ENCODE peak calls at places on chromosomes 2 and 18, in nine cellular contexts. P is ovary, Z is uterus, F is H54, Y is body of pancreas, H is heart left ventricle, G is transverse colon, K is A549, X is GM12891. M is an unnamed sample.

GRCh38 chr2:56199492-56199891 is 15.7 kb downstream of the CCDC85A start:
- DNase-seq in P (no peak), Z (no peak), F (no peak), Y (no peak), H (no peak), G (no peak), K (no peak), X (no peak), M (no peak)

GRCh38 chr2:192196451-192197194 is 1.9 kb upstream of the TMEFF2 start:
- DNase-seq in P (no peak), Z (no peak), F (no peak), Y (no peak), H (no peak), G (no peak), K (no peak), X (no peak), M (peak; percentile 16)

GRCh38 chr2:109226128-109226527 is 97.1 kb downstream of the SH3RF3 start:
- DNase-seq in P (no peak), Z (no peak), F (no peak), Y (no peak), H (no peak), G (no peak), K (no peak), X (no peak), M (no peak)

GRCh38 chr2:149826471-149827125 is 239.0 kb upstream of the MMADHC start:
- DNase-seq in P (no peak), Z (no peak), F (no peak), Y (no peak), H (no peak), G (no peak), K (no peak), X (no peak), M (no peak)

GRCh38 chr18:34837769-34838194 is 127.7 kb downstream of the DTNA start:
- DNase-seq in P (peak; percentile 52), Z (peak; percentile 25), F (no peak), Y (no peak), H (peak; percentile 30), G (no peak), K (no peak), X (no peak), M (peak; percentile 36)

GRCh38 chr2:74130211-74130995 is 17.3 kb downstream of the BOLA3 start:
- DNase-seq in P (no peak), Z (no peak), F (peak; percentile 41), Y (no peak), H (no peak), G (no peak), K (no peak), X (no peak), M (no peak)

GRCh38 chr2:42089340-42089925 is 41.6 kb downstream of the PKDCC start:
- DNase-seq in P (peak; percentile 67), Z (peak; percentile 58), F (peak; percentile 76), Y (peak; percentile 37), H (peak; percentile 71), G (peak; percentile 69), K (peak; percentile 78), X (peak; percentile 60), M (peak; percentile 63)

GRCh38 chr2:37871453-37872191 is 53.5 kb upstream of the RMDN2 start:
- DNase-seq in P (no peak), Z (no peak), F (no peak), Y (no peak), H (no peak), G (no peak), K (no peak), X (no peak), M (no peak)

GRCh38 chr2:1808921-1809551 is 64.7 kb upstream of the PXDN start:
- DNase-seq in P (no peak), Z (peak; percentile 49), F (no peak), Y (no peak), H (no peak), G (no peak), K (no peak), X (no peak), M (no peak)

GRCh38 chr2:119490653-119491195 is 33.6 kb downstream of the SCTR start:
- DNase-seq in P (no peak), Z (no peak), F (no peak), Y (no peak), H (no peak), G (no peak), K (no peak), X (no peak), M (no peak)

GRCh38 chr18:36448384-36449290 is 151.1 kb downstream of the FHOD3 start:
- DNase-seq in P (no peak), Z (no peak), F (no peak), Y (no peak), H (peak; percentile 37), G (no peak), K (no peak), X (no peak), M (no peak)

GRCh38 chr2:186129767-186130581 is 356.1 kb upstream of the ZC3H15 start:
- DNase-seq in P (no peak), Z (no peak), F (peak; percentile 22), Y (no peak), H (no peak), G (no peak), K (peak; percentile 15), X (no peak), M (no peak)

DNA sequence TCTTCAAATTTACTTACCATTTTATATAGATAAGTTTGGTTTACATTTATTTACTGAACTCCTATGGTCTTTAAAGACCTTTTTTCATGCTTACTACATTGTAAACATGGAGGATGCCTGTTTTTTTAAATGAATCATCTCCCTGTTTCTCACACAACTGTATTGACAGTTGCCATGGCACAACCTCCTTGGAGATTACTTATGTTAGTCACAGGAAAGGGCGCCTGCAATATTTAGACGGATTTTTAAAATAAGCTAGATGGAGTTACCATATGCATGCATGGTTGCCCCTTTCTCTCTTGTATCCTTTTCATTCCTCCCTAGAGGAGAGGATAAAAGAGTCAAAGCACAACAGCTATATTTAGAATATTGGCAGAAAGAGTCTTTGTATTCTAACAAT is 34.8 kb upstream of the CCDC102B start:
- DNase-seq in P (no peak), Z (no peak), F (no peak), Y (no peak), H (no peak), G (no peak), K (no peak), X (no peak), M (no peak)
- TF ChIP-seq POLR2A in P (no peak), Z (no peak), F (no peak), Y (no peak), H (no peak), G (no peak), K (no peak), X (no peak), M (no peak)

DNA sequence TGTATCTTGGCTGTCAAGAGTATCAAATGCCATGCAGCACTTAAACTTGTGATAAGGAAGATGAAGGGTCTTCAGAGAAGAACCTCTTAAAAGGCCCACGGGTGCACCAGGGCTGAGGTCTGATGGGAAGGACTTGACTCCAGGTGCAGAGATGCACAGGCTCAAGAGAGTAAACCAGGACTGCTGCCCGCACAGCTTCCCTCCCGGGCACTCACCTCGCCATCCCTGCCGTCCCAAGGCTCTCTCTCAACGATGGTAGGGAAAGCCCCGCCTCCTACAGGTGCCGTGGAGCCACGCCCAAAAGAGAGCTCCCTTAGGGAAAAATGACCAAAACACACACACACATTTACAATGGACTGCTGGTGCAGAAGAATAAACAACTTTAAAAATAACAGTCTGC is 27.9 kb downstream of the PDIA6 start:
- DNase-seq in P (no peak), Z (no peak), F (no peak), Y (peak; percentile 9), H (no peak), G (no peak), K (no peak), X (no peak), M (peak; percentile 10)
- TF ChIP-seq POLR2A in P (no peak), Z (no peak), F (no peak), Y (no peak), H (no peak), G (no peak), K (no peak), X (no peak), M (no peak)

GRCh38 chr2:7910752-7911151 is 771.1 kb upstream of the ID2 start:
- DNase-seq in P (no peak), Z (no peak), F (no peak), Y (no peak), H (no peak), G (no peak), K (no peak), X (no peak), M (no peak)
- TF ChIP-seq POLR2A in P (no peak), Z (no peak), F (no peak), Y (no peak), H (no peak), G (no peak), K (no peak), X (no peak), M (no peak)

GRCh38 chr2:143128681-143129580 is at the start of gene ARHGAP15:
- DNase-seq in P (no peak), Z (no peak), F (no peak), Y (no peak), H (peak; percentile 24), G (peak; percentile 39), K (no peak), X (peak; percentile 26), M (no peak)
- TF ChIP-seq POLR2A in P (no peak), Z (no peak), F (no peak), Y (peak; percentile 14), H (no peak), G (peak; percentile 40), K (no peak), X (peak; percentile 82), M (no peak)

GRCh38 chr18:60892855-60893254 is 440.4 kb upstream of the CDH20 start:
- DNase-seq in P (no peak), Z (no peak), F (no peak), Y (no peak), H (no peak), G (no peak), K (peak; percentile 40), X (no peak), M (no peak)

GRCh38 chr18:60892441-60892840 is 440.8 kb upstream of the CDH20 start:
- DNase-seq in P (no peak), Z (no peak), F (no peak), Y (no peak), H (no peak), G (no peak), K (no peak), X (no peak), M (no peak)

GRCh38 chr18:60894254-60894945 is 438.8 kb upstream of the CDH20 start:
- DNase-seq in P (no peak), Z (no peak), F (no peak), Y (no peak), H (no peak), G (no peak), K (no peak), X (no peak), M (no peak)

GRCh38 chr18:60893331-60894114 is 439.7 kb upstream of the CDH20 start:
- DNase-seq in P (no peak), Z (no peak), F (no peak), Y (no peak), H (no peak), G (no peak), K (no peak), X (no peak), M (no peak)

GRCh38 chr18:60895181-60895580 is 438.0 kb upstream of the CDH20 start:
- DNase-seq in P (no peak), Z (no peak), F (no peak), Y (no peak), H (no peak), G (no peak), K (no peak), X (no peak), M (no peak)
- TF ChIP-seq POLR2A in P (no peak), Z (no peak), F (no peak), Y (no peak), H (no peak), G (no peak), K (no peak), X (no peak), M (no peak)

M was measured in testis.